ENCODE peak calls at places on chromosomes 6 and 20, in nine cellular contexts. I is NT2/D1; R is IMR-90; Q is lower lobe of right lung; G is GM23338; C is ovary; Z is brain microvascular endothelial cell; T is CD8-positive, alpha-beta memory T cell; O is HL-60. A is an unnamed sample.
A peak's percentile ranks its signal among the peaks of the same experiment; 100 is the strongest.

GRCh38 chr20:11807070-11807741 is 110.5 kb upstream of the BTBD3 start:
- DNase-seq in I (no peak), R (peak; percentile 93), Q (no peak), G (no peak), C (no peak), Z (peak; percentile 85), T (no peak), O (no peak), A (peak; percentile 67)

GRCh38 chr6:25331085-25331685 is 52.0 kb downstream of the CARMIL1 start:
- DNase-seq in I (no peak), R (no peak), Q (no peak), G (no peak), C (no peak), Z (no peak), T (no peak), O (no peak), A (peak; percentile 20)

GRCh38 chr6:20554326-20554725 is 20.1 kb downstream of the CDKAL1 start:
- DNase-seq in I (no peak), R (no peak), Q (no peak), G (no peak), C (no peak), Z (no peak), T (no peak), O (no peak), A (no peak)

GRCh38 chr6:13183446-13184088 is 144.8 kb downstream of the TBC1D7 start:
- DNase-seq in I (no peak), R (no peak), Q (no peak), G (no peak), C (no peak), Z (no peak), T (no peak), O (no peak), A (no peak)

GRCh38 chr6:102766946-102767345 is 1373.4 kb downstream of the GRIK2 start:
- DNase-seq in I (no peak), R (peak; percentile 1), Q (no peak), G (no peak), C (no peak), Z (peak; percentile 27), T (no peak), O (no peak), A (no peak)

GRCh38 chr6:77124604-77125003 is 338.7 kb downstream of the HTR1B start:
- DNase-seq in I (no peak), R (peak; percentile 51), Q (no peak), G (no peak), C (no peak), Z (peak; percentile 15), T (no peak), O (no peak), A (no peak)

GRCh38 chr6:33375143-33375649 is 16.4 kb upstream of the KIFC1 start:
- DNase-seq in I (no peak), R (peak; percentile 84), Q (peak; percentile 73), G (no peak), C (peak; percentile 86), Z (peak; percentile 84), T (no peak), O (peak; percentile 54), A (peak; percentile 72)

GRCh38 chr6:127164009-127164408 is 45.5 kb downstream of the RSPO3 start:
- DNase-seq in I (no peak), R (no peak), Q (no peak), G (peak; percentile 43), C (no peak), Z (no peak), T (no peak), O (no peak), A (no peak)

GRCh38 chr20:12051206-12052163 is 133.8 kb downstream of the BTBD3 start:
- DNase-seq in I (no peak), R (no peak), Q (no peak), G (no peak), C (no peak), Z (no peak), T (no peak), O (no peak), A (no peak)

GRCh38 chr6:5905431-5906339 is 101.0 kb downstream of the NRN1 start:
- DNase-seq in I (no peak), R (peak; percentile 81), Q (peak; percentile 50), G (no peak), C (no peak), Z (peak; percentile 87), T (no peak), O (no peak), A (peak; percentile 97)

GRCh38 chr20:63142933-63143332 is 73.0 kb downstream of the YTHDF1 start:
- DNase-seq in I (no peak), R (no peak), Q (no peak), G (no peak), C (no peak), Z (no peak), T (no peak), O (no peak), A (no peak)

GRCh38 chr20:33518071-33518470 is 28.2 kb downstream of the CBFA2T2 start:
- DNase-seq in I (no peak), R (peak; percentile 75), Q (no peak), G (no peak), C (no peak), Z (peak; percentile 72), T (no peak), O (no peak), A (peak; percentile 87)

GRCh38 chr20:63361507-63362425 is 617 bp upstream of the CHRNA4 start:
- DNase-seq in I (no peak), R (no peak), Q (no peak), G (peak; percentile 68), C (no peak), Z (no peak), T (no peak), O (no peak), A (no peak)

GRCh38 chr20:16187956-16188616 is 385.2 kb downstream of the KIF16B start:
- DNase-seq in I (no peak), R (no peak), Q (no peak), G (no peak), C (no peak), Z (no peak), T (no peak), O (no peak), A (no peak)

GRCh38 chr6:39865011-39865888 is 69.0 kb downstream of the MOCS1 start:
- DNase-seq in I (peak; percentile 47), R (peak; percentile 60), Q (peak; percentile 72), G (peak; percentile 97), C (peak; percentile 84), Z (peak; percentile 33), T (peak; percentile 29), O (no peak), A (peak; percentile 31)

GRCh38 chr20:44069203-44069931 is 117.6 kb downstream of the JPH2 start:
- DNase-seq in I (no peak), R (no peak), Q (no peak), G (no peak), C (no peak), Z (no peak), T (peak; percentile 48), O (peak; percentile 58), A (no peak)

DNA sequence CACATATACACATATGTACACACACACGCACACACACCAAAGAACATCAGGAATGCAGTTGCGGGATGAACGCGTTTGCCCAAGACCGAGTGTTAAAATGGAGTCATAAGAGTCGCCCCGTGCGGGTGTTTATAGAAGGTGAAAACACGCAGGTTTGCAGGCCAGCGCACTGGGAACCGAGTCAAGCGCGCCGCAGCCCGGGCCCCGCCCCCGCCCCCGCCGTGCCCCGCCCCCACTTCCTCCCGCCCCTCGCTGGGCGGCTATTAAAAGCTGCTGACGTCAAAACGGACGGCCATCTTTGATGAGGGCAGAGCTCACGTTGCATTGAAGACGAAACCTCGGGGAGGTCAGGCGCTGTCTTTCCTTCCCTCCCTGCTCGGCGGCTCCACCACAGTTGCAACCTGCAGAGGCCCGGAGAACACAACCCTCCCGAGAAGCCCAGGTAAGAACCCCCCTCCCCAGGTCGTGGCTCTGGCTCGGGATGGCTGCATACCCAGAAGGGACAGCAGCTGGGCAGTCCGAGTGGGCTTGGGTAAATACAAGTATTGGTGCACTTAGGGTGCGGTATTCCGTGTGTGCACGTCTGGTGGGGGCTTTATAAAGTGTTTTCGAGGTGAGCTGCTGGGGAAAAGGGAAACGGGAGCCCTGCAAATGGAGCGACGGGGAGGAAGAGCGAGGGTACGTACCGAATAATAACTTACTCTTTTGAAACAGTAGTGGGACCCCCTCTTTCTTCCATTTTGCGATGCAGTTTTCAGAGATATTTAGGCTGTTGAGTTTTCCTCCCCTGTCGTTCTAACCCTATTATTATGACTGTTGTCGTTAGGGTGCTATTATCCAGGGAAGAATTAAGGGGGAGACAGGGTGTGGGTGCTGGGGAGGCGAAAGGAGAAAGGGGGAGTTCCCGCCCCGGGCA is at the start of gene SNAP25:
- DNase-seq in I (peak; percentile 88), R (peak; percentile 90), Q (no peak), G (peak; percentile 96), C (peak; percentile 88), Z (peak; percentile 68), T (no peak), O (peak; percentile 11), A (peak; percentile 26)
- H3K27me3 ChIP-seq in I (peaks cover 35% of the 10 kb centered on the region), R (no peaks in the 10 kb centered on the region), Q (peaks cover 39% of the 10 kb centered on the region), G (peaks cover 17% of the 10 kb centered on the region), C (no peaks in the 10 kb centered on the region), Z (peaks cover 8% of the 10 kb centered on the region), T (peaks cover 12% of the 10 kb centered on the region), O (peaks cover 27% of the 10 kb centered on the region), A (peaks cover 21% of the 10 kb centered on the region)

DNA sequence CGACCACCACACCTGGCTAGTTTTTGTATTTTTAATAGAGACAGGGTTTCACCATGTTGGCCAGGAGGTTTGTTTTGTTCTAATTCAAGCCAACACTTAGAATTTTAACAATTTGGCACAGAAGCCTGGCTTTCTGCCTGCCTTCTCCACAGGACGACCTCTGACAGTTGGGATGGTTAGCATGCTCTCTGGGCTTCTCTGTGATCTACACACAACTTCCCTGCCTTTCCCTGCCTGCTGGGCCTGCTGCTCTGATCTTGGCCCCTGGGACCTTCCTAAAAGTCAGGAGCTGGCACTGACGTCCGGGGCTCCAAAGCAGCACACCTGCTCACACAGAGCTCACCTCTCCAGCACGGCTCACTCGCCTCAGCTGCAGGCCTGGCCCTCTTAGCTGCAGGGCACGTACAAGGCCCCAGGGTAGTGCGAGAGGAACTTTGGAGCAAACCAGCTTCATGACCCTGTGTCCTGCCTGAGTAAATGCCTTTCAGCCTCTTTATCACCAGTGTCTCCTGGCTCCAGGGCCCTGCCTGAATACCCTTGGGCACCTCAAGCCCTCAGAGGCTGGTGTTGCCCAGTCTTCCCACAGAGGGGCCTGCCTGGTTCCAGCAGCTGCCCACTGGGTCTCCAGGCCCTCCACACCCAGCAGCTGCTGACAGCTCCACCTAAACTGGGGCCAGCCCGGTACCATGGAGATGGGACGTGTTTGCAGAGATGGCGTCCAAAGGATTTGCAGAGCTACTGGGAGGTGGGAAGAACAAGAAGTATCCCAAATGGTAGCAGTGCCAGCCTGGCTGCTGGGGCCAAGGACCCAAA is 96.0 kb downstream of the PSMB1 start:
- DNase-seq in I (no peak), R (no peak), Q (no peak), G (no peak), C (no peak), Z (no peak), T (no peak), O (no peak), A (no peak)
- H3K27me3 ChIP-seq in I (no peaks in the 10 kb centered on the region), R (peaks cover 3% of the 10 kb centered on the region), Q (no peaks in the 10 kb centered on the region), G (no peaks in the 10 kb centered on the region), C (no peaks in the 10 kb centered on the region), Z (no peaks in the 10 kb centered on the region), T (no peaks in the 10 kb centered on the region), O (no peaks in the 10 kb centered on the region), A (no peaks in the 10 kb centered on the region)

GRCh38 chr6:30483677-30484279 is 5.5 kb upstream of the HLA-E start:
- DNase-seq in I (no peak), R (peak; percentile 74), Q (no peak), G (peak; percentile 74), C (no peak), Z (peak; percentile 62), T (no peak), O (no peak), A (no peak)
- H3K27me3 ChIP-seq in I (peaks cover 32% of the 10 kb centered on the region), R (peaks cover 27% of the 10 kb centered on the region), Q (peaks cover 36% of the 10 kb centered on the region), G (peaks cover 32% of the 10 kb centered on the region), C (peaks cover 2% of the 10 kb centered on the region), Z (peaks cover 30% of the 10 kb centered on the region), T (peaks cover 21% of the 10 kb centered on the region), O (peaks cover 34% of the 10 kb centered on the region), A (peaks cover 23% of the 10 kb centered on the region)

GRCh38 chr6:170289108-170289931 is 1.6 kb downstream of the DLL1 start:
- DNase-seq in I (no peak), R (no peak), Q (no peak), G (peak; percentile 55), C (peak; percentile 21), Z (no peak), T (no peak), O (no peak), A (no peak)
- H3K27me3 ChIP-seq in I (peaks cover 79% of the 10 kb centered on the region), R (peaks cover 75% of the 10 kb centered on the region), Q (peaks cover 75% of the 10 kb centered on the region), G (peaks cover 81% of the 10 kb centered on the region), C (peaks cover 3% of the 10 kb centered on the region), Z (peaks cover 54% of the 10 kb centered on the region), T (peaks cover 43% of the 10 kb centered on the region), O (peaks cover 78% of the 10 kb centered on the region), A (peaks cover 33% of the 10 kb centered on the region)